ENCODE peak calls at places on chromosomes 13 and 19, in five cellular contexts. W, K, E, B and P are unnamed samples.

GRCh38 chr19:9986787-9987281 is 23.5 kb downstream of the COL5A3 start:
- DNase-seq in W (no peak), K (no peak), E (no peak), B (peak; percentile 81), P (no peak)

GRCh38 chr13:31945202-31945978 is 86.2 kb upstream of the FRY start:
- DNase-seq in W (peak; percentile 78), K (no peak), E (peak; percentile 81), B (peak; percentile 28), P (no peak)

GRCh38 chr13:74203576-74203975 is 69.4 kb upstream of the KLF12 start:
- DNase-seq in W (no peak), K (peak; percentile 46), E (no peak), B (peak; percentile 69), P (no peak)

GRCh38 chr19:16521715-16522289 is 20.4 kb downstream of the CHERP start:
- DNase-seq in W (no peak), K (no peak), E (no peak), B (no peak), P (no peak)

GRCh38 chr19:33177417-33177976 is 16.6 kb upstream of the LRP3 start:
- DNase-seq in W (peak; percentile 53), K (no peak), E (peak; percentile 54), B (no peak), P (peak; percentile 3)

GRCh38 chr19:16316506-16316882 is 8.1 kb upstream of the KLF2 start:
- DNase-seq in W (no peak), K (no peak), E (no peak), B (no peak), P (no peak)

GRCh38 chr19:47107201-47107952 is 6.2 kb downstream of the ZC3H4 start:
- DNase-seq in W (no peak), K (no peak), E (no peak), B (peak; percentile 31), P (no peak)

GRCh38 chr13:51794959-51795358 is 9.0 kb downstream of the DHRS12 start:
- DNase-seq in W (no peak), K (no peak), E (no peak), B (no peak), P (no peak)

GRCh38 chr13:97432232-97432916 is 1.6 kb upstream of the RAP2A start:
- DNase-seq in W (no peak), K (no peak), E (no peak), B (peak; percentile 21), P (peak; percentile 7)

GRCh38 chr19:31274266-31274963 is 74.8 kb downstream of the TSHZ3 start:
- DNase-seq in W (no peak), K (no peak), E (no peak), B (no peak), P (no peak)

GRCh38 chr13:100485265-100485664 is 103.3 kb downstream of the GGACT start:
- DNase-seq in W (no peak), K (no peak), E (no peak), B (no peak), P (no peak)

GRCh38 chr19:57803594-57804325 is 11.0 kb downstream of the ZNF552 start:
- DNase-seq in W (peak; percentile 50), K (peak; percentile 48), E (peak; percentile 75), B (peak; percentile 95), P (no peak)

GRCh38 chr19:920051-920857 is 3.1 kb downstream of the KISS1R start:
- DNase-seq in W (peak; percentile 53), K (no peak), E (no peak), B (no peak), P (no peak)

GRCh38 chr19:35773020-35773809 is 2.1 kb upstream of the ARHGAP33 start:
- DNase-seq in W (no peak), K (no peak), E (peak; percentile 79), B (no peak), P (no peak)

GRCh38 chr13:92390217-92390616 is 836.4 kb upstream of the GPC6 start:
- DNase-seq in W (peak; percentile 98), K (no peak), E (no peak), B (no peak), P (no peak)

GRCh38 chr19:35344511-35345031 is 3.1 kb upstream of the FFAR1 start:
- DNase-seq in W (no peak), K (no peak), E (no peak), B (no peak), P (no peak)

GRCh38 chr13:100063333-100063732 is 25.6 kb upstream of the PCCA start:
- DNase-seq in W (no peak), K (peak; percentile 26), E (no peak), B (no peak), P (no peak)

GRCh38 chr13:94860981-94861407 is 148.6 kb upstream of the SOX21 start:
- DNase-seq in W (no peak), K (no peak), E (no peak), B (peak; percentile 24), P (no peak)

GRCh38 chr19:46975011-46975917 is 44.4 kb upstream of the NPAS1 start:
- DNase-seq in W (no peak), K (no peak), E (peak; percentile 50), B (peak; percentile 50), P (no peak)

GRCh38 chr13:95236774-95237173 is 64.5 kb downstream of the ABCC4 start:
- DNase-seq in W (no peak), K (no peak), E (no peak), B (no peak), P (no peak)

GRCh38 chr19:35269425-35270117 is 809 bp downstream of the USF2 start:
- DNase-seq in W (peak; percentile 60), K (peak; percentile 26), E (peak; percentile 76), B (peak; percentile 92), P (peak; percentile 14)

GRCh38 chr19:4624733-4625362 is 14.5 kb upstream of the TNFAIP8L1 start:
- DNase-seq in W (no peak), K (no peak), E (peak; percentile 50), B (no peak), P (no peak)